ENCODE peak calls at places on chromosomes 13 and 19, in five cellular contexts. S is stomach, Z is left ventricle myocardium inferior, F is cardiac muscle cell, B is OCI-LY7. M is an unnamed sample. For H3K36me3, the result is how much of the 10 kb centered on the place peaks cover.

GRCh38 chr19:574658-575526 is 2.5 kb downstream of the BSG start:
- DNase-seq in S (peak), Z (peak), F (peak), B (peak), M (no peak)

GRCh38 chr19:35011737-35012682 is 11.9 kb downstream of the GRAMD1A start:
- DNase-seq in S (no peak), Z (no peak), F (no peak), B (no peak), M (no peak)

GRCh38 chr19:12867120-12868099 is 13.8 kb downstream of the DNASE2 start:
- DNase-seq in S (peak), Z (no peak), F (peak), B (peak), M (no peak)

GRCh38 chr13:97359181-97360057 is 74.5 kb upstream of the RAP2A start:
- DNase-seq in S (peak), Z (no peak), F (peak), B (peak), M (peak)

GRCh38 chr13:105153626-105154025 is 1381.8 kb downstream of the EFNB2 start:
- DNase-seq in S (no peak), Z (no peak), F (no peak), B (no peak), M (no peak)

GRCh38 chr13:51728972-51729371 is 75.0 kb downstream of the DHRS12 start:
- DNase-seq in S (no peak), Z (no peak), F (peak), B (no peak), M (no peak)

GRCh38 chr19:46220038-46220615 is 9.4 kb upstream of the IGFL1 start:
- DNase-seq in S (no peak), Z (no peak), F (no peak), B (no peak), M (no peak)

GRCh38 chr19:39196860-39197562 is at the start of gene NCCRP1:
- DNase-seq in S (no peak), Z (no peak), F (no peak), B (no peak), M (no peak)

GRCh38 chr19:49592486-49593232 is 1.7 kb downstream of the PRR12 start:
- DNase-seq in S (no peak), Z (no peak), F (peak), B (peak), M (no peak)

GRCh38 chr19:31127132-31127967 is 221.9 kb downstream of the TSHZ3 start:
- DNase-seq in S (no peak), Z (no peak), F (peak), B (no peak), M (peak)

GRCh38 chr19:6260376-6260775 is 19.4 kb downstream of the MLLT1 start:
- DNase-seq in S (no peak), Z (no peak), F (no peak), B (no peak), M (no peak)

GRCh38 chr19:30696514-30696913 is 324.3 kb downstream of the ZNF536 start:
- DNase-seq in S (no peak), Z (no peak), F (peak), B (peak), M (no peak)

GRCh38 chr19:53158119-53158656 is 665 bp downstream of the ZNF347 start:
- DNase-seq in S (peak), Z (peak), F (peak), B (peak), M (no peak)

GRCh38 chr13:97976551-97977375 is 23.3 kb downstream of the IPO5 start:
- DNase-seq in S (no peak), Z (no peak), F (no peak), B (peak), M (no peak)

GRCh38 chr19:45406165-45406956 is at the start of gene POLR1G:
- DNase-seq in S (peak), Z (peak), F (peak), B (peak), M (no peak)

DNA sequence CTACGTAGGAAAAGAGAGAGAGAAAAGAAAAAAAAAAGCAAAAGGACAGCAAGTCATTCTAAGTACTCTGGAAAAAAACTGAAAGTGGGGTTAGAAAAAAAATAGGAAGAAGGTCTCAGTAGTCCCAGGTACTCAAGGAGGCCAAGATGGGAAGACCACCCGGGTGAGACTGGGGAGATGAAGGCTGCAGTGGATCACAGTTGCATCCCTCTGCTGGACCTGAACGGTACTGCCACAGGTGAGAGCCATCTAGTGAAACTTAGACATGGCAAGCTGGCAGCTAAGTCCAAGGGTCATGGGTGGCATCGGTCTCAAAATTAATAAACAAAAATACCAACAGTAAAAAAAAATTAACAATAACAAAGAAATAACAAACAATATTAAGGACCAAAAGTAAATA is 41.0 kb upstream of the ZNF91 start:
- DNase-seq in S (no peak), Z (no peak), F (no peak), B (peak), M (no peak)
- TF ChIP-seq CTCF in S (no peak), Z (peak), F (peak), B (peak), M (peak)

GRCh38 chr13:111265006-111265700 is 55.3 kb upstream of the TEX29 start:
- DNase-seq in S (no peak), Z (no peak), F (no peak), B (no peak), M (no peak)
- H3K4me3 ChIP-seq in S (no peak), Z (no peak), F (no peak), B (no peak), M (no peak)

DNA sequence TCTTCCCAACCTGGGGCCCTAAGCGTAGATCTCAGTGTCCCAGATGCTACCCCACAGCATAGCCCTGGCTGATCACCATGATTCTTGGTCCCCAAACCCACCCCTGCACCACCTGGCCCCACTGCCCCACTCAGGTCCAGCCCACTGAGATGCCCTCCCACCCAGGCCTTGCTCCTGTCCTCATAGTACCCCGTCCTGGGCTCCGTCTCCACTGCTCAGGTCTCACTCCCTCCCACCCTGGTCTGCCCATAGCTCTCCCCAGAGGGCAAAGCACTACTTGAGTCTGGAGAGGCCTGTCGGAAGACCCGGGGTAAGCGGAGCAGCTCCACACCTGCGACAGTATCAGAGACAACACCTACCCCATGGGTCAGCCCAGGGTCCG is 35.8 kb upstream of the ISYNA1 start:
- DNase-seq in S (no peak), Z (no peak), F (no peak), B (no peak), M (no peak)
- H3K36me3 ChIP-seq in S (under half), Z (under half), F (under half), B (under half), M (under half)

GRCh38 chr19:2768365-2769132 is 14.5 kb downstream of the SGTA start:
- DNase-seq in S (no peak), Z (no peak), F (no peak), B (no peak), M (no peak)
- TF ChIP-seq CTCF in S (no peak), Z (no peak), F (no peak), B (no peak), M (no peak)

GRCh38 chr19:55068803-55069136 is 5.8 kb upstream of the RDH13 start:
- DNase-seq in S (no peak), Z (no peak), F (no peak), B (no peak), M (no peak)
- H3K4me3 ChIP-seq in S (peak), Z (peak), F (peak), B (no peak), M (peak)

M was measured in kidney epithelial cell.